ENCODE peak calls at places on chromosomes 6 and 20, in eight cellular contexts. Y, P, G, L, W, B, D and X are unnamed samples.
A peak's percentile ranks its signal among the peaks of the same experiment; 100 is the strongest.

GRCh38 chr6:722608-723007 is 29.7 kb upstream of the EXOC2 start:
- DNase-seq in Y (no peak), P (peak; percentile 24), G (no peak), L (no peak), W (no peak), B (peak; percentile 77), D (no peak), X (no peak)

GRCh38 chr20:20743511-20744169 is 31.2 kb upstream of the RALGAPA2 start:
- DNase-seq in Y (peak; percentile 70), P (no peak), G (peak; percentile 83), L (peak; percentile 85), W (peak; percentile 82), B (no peak), D (peak; percentile 43), X (peak; percentile 27)

GRCh38 chr6:105705608-105706007 is 302.7 kb upstream of the PREP start:
- DNase-seq in Y (no peak), P (no peak), G (no peak), L (no peak), W (no peak), B (no peak), D (no peak), X (no peak)

GRCh38 chr6:70234561-70235236 is 68.2 kb downstream of the COL9A1 start:
- DNase-seq in Y (no peak), P (no peak), G (no peak), L (no peak), W (no peak), B (no peak), D (no peak), X (no peak)

GRCh38 chr20:51327251-51327841 is 215.2 kb downstream of the NFATC2 start:
- DNase-seq in Y (no peak), P (peak; percentile 90), G (no peak), L (no peak), W (no peak), B (peak; percentile 89), D (no peak), X (no peak)

GRCh38 chr6:84466521-84466920 is 239.1 kb upstream of the CEP162 start:
- DNase-seq in Y (no peak), P (peak; percentile 93), G (no peak), L (no peak), W (no peak), B (peak; percentile 27), D (no peak), X (no peak)

GRCh38 chr20:36441027-36441414 is 100.3 kb upstream of the MYL9 start:
- DNase-seq in Y (no peak), P (no peak), G (no peak), L (no peak), W (no peak), B (no peak), D (no peak), X (no peak)

GRCh38 chr6:110874880-110875547 is 429 bp downstream of the AMD1 start:
- DNase-seq in Y (peak; percentile 27), P (no peak), G (peak; percentile 51), L (no peak), W (peak; percentile 37), B (no peak), D (peak; percentile 62), X (peak; percentile 29)

GRCh38 chr6:168200571-168201134 is 118.9 kb downstream of the DACT2 start:
- DNase-seq in Y (no peak), P (no peak), G (no peak), L (no peak), W (no peak), B (no peak), D (no peak), X (no peak)

GRCh38 chr20:32621071-32621913 is 36.2 kb upstream of the NOL4L start:
- DNase-seq in Y (no peak), P (no peak), G (peak; percentile 62), L (no peak), W (no peak), B (no peak), D (no peak), X (no peak)

GRCh38 chr6:92110390-92110789 is 1309.0 kb downstream of the EPHA7 start:
- DNase-seq in Y (no peak), P (no peak), G (no peak), L (no peak), W (no peak), B (no peak), D (no peak), X (no peak)

GRCh38 chr6:33593414-33593727 is 13.3 kb upstream of the BAK1 start:
- DNase-seq in Y (no peak), P (no peak), G (no peak), L (no peak), W (no peak), B (no peak), D (no peak), X (no peak)

GRCh38 chr20:53387983-53388675 is 205.5 kb downstream of the ZNF217 start:
- DNase-seq in Y (no peak), P (no peak), G (no peak), L (no peak), W (no peak), B (no peak), D (no peak), X (no peak)

GRCh38 chr20:44204156-44204831 is 6.3 kb downstream of the OSER1 start:
- DNase-seq in Y (no peak), P (peak; percentile 57), G (no peak), L (no peak), W (no peak), B (peak; percentile 89), D (peak; percentile 69), X (no peak)

GRCh38 chr6:33123732-33124524 is 48.1 kb downstream of the HLA-DPB1 start:
- DNase-seq in Y (no peak), P (no peak), G (peak; percentile 84), L (no peak), W (no peak), B (peak; percentile 35), D (no peak), X (peak; percentile 28)

GRCh38 chr20:24872291-24873014 is 76.6 kb upstream of the CST7 start:
- DNase-seq in Y (no peak), P (no peak), G (no peak), L (no peak), W (no peak), B (no peak), D (no peak), X (no peak)
- TF ChIP-seq CTCF in Y (no peak), P (no peak), G (no peak), L (no peak), W (no peak), B (no peak), D (no peak), X (no peak)

GRCh38 chr6:24431045-24431451 is 28.3 kb downstream of the MRS2 start:
- DNase-seq in Y (peak; percentile 9), P (peak; percentile 38), G (peak; percentile 28), L (no peak), W (no peak), B (peak; percentile 59), D (no peak), X (peak; percentile 12)

GRCh38 chr6:24428615-24429014 is 25.9 kb downstream of the MRS2 start:
- DNase-seq in Y (no peak), P (peak; percentile 22), G (no peak), L (no peak), W (no peak), B (peak; percentile 37), D (no peak), X (no peak)

GRCh38 chr6:24432611-24433010 is 29.9 kb downstream of the MRS2 start:
- DNase-seq in Y (no peak), P (no peak), G (no peak), L (no peak), W (no peak), B (no peak), D (no peak), X (no peak)

GRCh38 chr6:24426729-24427446 is 24.2 kb downstream of the MRS2 start:
- DNase-seq in Y (no peak), P (no peak), G (no peak), L (no peak), W (no peak), B (no peak), D (no peak), X (no peak)

DNA sequence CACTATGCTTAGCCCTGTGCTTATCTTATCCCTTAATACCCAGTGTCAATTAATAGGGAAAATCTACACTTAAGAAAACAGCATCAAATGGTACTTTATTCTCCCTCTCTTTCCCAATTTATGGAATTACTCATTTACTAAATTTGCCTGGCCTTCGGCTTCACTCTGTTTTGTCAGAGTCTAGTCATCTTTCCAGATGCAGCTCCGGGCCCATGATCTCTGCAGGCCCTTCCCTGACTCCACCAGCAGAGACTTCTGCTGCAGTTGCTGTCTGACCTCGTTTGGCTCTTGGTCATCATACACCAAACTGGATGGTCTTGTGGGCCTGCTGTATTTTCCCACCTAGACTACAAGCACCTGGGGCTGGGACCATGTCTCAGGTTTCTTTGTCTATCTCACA is 27.4 kb downstream of the MRS2 start:
- DNase-seq in Y (no peak), P (no peak), G (no peak), L (no peak), W (no peak), B (no peak), D (no peak), X (no peak)
- TF ChIP-seq CTCF in Y (no peak), P (no peak), G (no peak), L (no peak), W (no peak), B (no peak), D (no peak), X (no peak)

DNA sequence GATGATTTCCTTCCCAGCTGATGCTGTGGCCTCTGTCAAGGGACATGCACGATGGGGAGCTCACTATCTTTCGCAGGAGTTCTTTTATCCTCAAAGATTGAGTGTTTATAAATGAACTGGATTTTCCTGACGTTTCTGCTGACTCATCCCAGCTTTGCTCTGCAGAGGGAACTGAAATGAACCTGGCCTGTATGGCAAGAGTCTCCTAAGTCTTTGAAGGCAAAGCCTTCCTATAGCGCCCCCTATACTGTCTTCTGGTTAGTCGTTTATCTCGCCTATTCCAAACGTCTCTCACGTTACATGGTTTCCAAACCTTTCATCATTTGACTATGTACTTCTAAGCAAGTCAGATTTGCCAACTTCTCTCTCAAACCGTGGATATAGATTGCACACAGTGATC is 565.3 kb downstream of the KIF16B start:
- DNase-seq in Y (no peak), P (no peak), G (peak; percentile 33), L (no peak), W (no peak), B (peak; percentile 1), D (no peak), X (no peak)
- TF ChIP-seq CTCF in Y (no peak), P (no peak), G (peak; percentile 35), L (no peak), W (no peak), B (no peak), D (no peak), X (no peak)

GRCh38 chr6:88491266-88491665 is 325.1 kb upstream of the CNR1 start:
- DNase-seq in Y (no peak), P (no peak), G (peak; percentile 70), L (no peak), W (no peak), B (no peak), D (no peak), X (no peak)

GRCh38 chr6:88494401-88495140 is 328.4 kb upstream of the CNR1 start:
- DNase-seq in Y (no peak), P (no peak), G (no peak), L (no peak), W (no peak), B (no peak), D (no peak), X (no peak)

GRCh38 chr6:88492241-88492640 is 326.1 kb upstream of the CNR1 start:
- DNase-seq in Y (no peak), P (no peak), G (no peak), L (no peak), W (no peak), B (no peak), D (no peak), X (no peak)

GRCh38 chr6:88493717-88494116 is 327.6 kb upstream of the CNR1 start:
- DNase-seq in Y (no peak), P (no peak), G (no peak), L (no peak), W (no peak), B (no peak), D (no peak), X (no peak)

GRCh38 chr6:88492824-88493223 is 326.7 kb upstream of the CNR1 start:
- DNase-seq in Y (no peak), P (peak; percentile 36), G (peak; percentile 17), L (no peak), W (no peak), B (peak; percentile 38), D (no peak), X (no peak)
- TF ChIP-seq CTCF in Y (no peak), P (peak; percentile 69), G (peak; percentile 53), L (no peak), W (peak; percentile 60), B (peak; percentile 57), D (peak; percentile 7), X (peak; percentile 60)